ENCODE peak calls at places on chromosomes 12 and 14, in five cellular contexts. V is HepG2, L is GM12878, Y is H1, H is HEK293T. P is an unnamed sample.
A peak's percentile ranks its signal among the peaks of the same experiment; 100 is the strongest.

GRCh38 chr12:105204916-105205315 is 31.1 kb downstream of the APPL2 start:
- DNase-seq in L (no peak), H (no peak), Y (no peak), V (no peak), P (no peak)

GRCh38 chr14:78721756-78722455 is 551.7 kb downstream of the NRXN3 start:
- DNase-seq in Y (no peak), H (no peak), V (no peak), L (no peak), P (no peak)

GRCh38 chr14:106585692-106586091 is 1059.3 kb downstream of the TMEM121 start:
- DNase-seq in V (no peak), H (no peak), L (no peak), Y (no peak), P (no peak)

GRCh38 chr12:51695241-51696010 is 104.4 kb downstream of the SCN8A start:
- DNase-seq in H (no peak), V (no peak), L (no peak), Y (no peak), P (no peak)

GRCh38 chr12:6368906-6369525 is 6.3 kb downstream of the SCNN1A start:
- DNase-seq in L (no peak), Y (no peak), H (no peak), V (no peak), P (no peak)

GRCh38 chr14:51173863-51174262 is 66.2 kb upstream of the TMX1 start:
- DNase-seq in Y (no peak), L (no peak), H (no peak), V (no peak), P (no peak)

GRCh38 chr14:23428686-23429495 is 6.6 kb downstream of the MYH7 start:
- DNase-seq in V (no peak), H (no peak), Y (no peak), L (no peak), P (no peak)

GRCh38 chr12:123767613-123768012 is 5.5 kb downstream of the DNAH10 start:
- DNase-seq in Y (no peak), V (no peak), L (peak; percentile 78), H (no peak), P (no peak)

GRCh38 chr12:93126069-93126474 is 197.0 kb upstream of the EEA1 start:
- DNase-seq in Y (no peak), V (no peak), L (no peak), H (no peak), P (no peak)

DNA sequence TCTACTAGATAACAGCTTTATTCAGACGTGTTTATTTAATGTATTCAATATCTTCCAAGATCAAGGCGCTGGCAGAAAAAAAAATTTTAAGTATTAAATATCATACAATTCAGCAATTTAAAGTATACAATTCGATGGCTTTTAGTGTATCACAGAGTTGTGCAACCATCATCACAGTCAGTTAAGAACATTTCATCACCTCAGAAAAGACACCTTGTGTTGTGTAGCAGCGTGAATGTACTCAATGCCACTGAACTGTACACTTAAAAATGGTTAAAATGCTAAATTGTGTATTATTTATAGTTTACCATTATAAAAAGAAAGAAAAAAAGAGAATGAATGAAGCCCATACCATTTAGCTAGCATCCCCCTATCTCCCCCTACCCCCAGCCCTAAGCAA is 96.4 kb downstream of the RIN3 start:
- DNase-seq in H (no peak), L (no peak), V (no peak), Y (no peak), P (no peak)
- TF ChIP-seq SUZ12 in H (no peak), L (no peak), V (no peak), Y (no peak), P (no peak)

DNA sequence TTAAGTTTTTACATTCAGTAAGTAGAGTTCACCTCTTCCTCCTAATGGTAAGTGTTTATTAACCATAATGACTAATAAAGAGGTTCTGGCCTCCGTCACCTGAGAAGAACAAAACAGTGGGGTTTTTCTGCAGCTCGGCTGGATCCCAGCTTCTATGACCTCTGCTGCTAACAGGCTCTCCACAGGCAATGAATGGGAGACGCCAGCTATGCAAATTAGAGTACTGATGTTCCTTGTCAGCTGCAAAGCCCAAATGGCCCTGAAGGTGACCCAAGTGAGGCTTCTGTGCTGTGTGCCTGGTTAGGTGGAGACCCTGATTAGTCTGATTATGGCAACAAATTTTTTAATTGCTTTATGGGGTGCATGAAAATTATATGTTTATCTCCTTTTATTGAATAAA is 218.1 kb downstream of the APAF1 start:
- DNase-seq in H (no peak), V (no peak), L (no peak), Y (no peak), P (peak; percentile 72)
- TF ChIP-seq SUZ12 in H (no peak), V (no peak), L (no peak), Y (no peak), P (no peak)

GRCh38 chr12:41441180-41441579 is 253.1 kb downstream of the PDZRN4 start:
- DNase-seq in Y (no peak), V (no peak), H (no peak), L (no peak), P (no peak)

GRCh38 chr12:41437578-41437977 is 249.5 kb downstream of the PDZRN4 start:
- DNase-seq in H (no peak), V (no peak), Y (no peak), L (no peak), P (no peak)

GRCh38 chr12:41442905-41443304 is 254.8 kb downstream of the PDZRN4 start:
- DNase-seq in V (no peak), L (no peak), Y (no peak), H (no peak), P (no peak)

GRCh38 chr12:41439134-41439533 is 251.0 kb downstream of the PDZRN4 start:
- DNase-seq in L (no peak), Y (no peak), H (no peak), V (no peak), P (no peak)

DNA sequence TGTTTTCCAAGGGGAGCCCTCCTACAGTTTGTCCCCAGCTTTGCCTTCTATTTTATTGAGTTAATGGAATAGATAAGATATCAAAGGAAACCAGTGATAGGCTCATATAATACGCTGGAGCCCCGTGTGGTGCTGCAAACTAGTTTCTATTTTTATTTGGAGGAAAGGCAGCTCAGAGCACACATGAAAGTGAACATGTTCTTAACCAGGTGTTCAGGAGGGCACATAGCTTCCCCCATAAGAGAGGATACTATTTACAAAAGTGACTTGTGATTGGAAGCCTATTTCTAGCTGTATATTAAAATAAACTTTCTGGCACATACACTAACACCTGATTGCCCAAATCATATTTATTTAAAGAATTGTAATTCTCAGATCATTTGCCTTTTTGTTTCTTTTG is 251.7 kb downstream of the PDZRN4 start:
- DNase-seq in Y (no peak), H (no peak), L (no peak), V (no peak), P (no peak)
- TF ChIP-seq SUZ12 in Y (no peak), H (no peak), L (no peak), V (no peak), P (no peak)

DNA sequence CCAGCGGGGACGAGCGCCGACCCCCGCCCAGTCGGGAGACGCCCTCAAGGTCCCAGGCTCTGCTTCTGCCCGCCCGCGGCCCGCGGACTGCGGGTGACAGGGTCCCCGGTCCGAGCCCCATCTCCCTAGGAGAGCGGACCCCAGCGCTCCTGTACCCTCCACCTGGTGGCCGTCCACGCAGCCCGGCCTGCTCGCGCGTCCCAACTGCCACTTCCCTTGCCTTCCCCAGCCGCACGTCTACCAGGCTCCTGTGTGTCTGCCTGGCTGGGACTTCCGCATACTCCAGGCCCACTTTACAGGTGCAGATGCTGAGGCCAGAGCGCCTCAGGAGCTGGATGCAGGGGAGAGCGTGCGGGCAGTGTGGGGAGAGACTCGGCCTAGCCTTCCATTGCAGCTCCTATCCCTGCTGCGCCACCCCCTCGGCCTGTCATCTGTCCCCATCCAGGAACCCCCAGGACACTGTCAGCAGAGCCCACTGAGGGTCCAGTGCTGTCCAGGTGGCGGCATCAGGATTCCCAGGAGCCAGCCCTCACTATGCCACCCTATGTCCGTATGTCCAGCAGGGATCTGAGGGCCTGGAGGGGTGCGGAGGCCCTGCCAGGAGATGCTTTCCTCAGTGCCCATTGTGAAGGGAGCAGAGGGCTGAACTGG is 8.0 kb upstream of the ANKRD9 start:
- DNase-seq in H (no peak), L (no peak), V (no peak), Y (peak; percentile 74), P (no peak)
- TF ChIP-seq SUZ12 in H (no peak), L (no peak), V (no peak), Y (no peak), P (no peak)